ENCODE peak calls at places on chromosome 4, in nine cellular contexts. One of them, this sample, is unnamed.

GRCh38 chr4:7620086-7620813 is 185.5 kb upstream of the PSAPL1 start:
- DNase-seq in T-helper 2 cell: no peak
- DNase-seq in right lobe of liver: no peak
- DNase-seq in AG04450: no peak
- DNase-seq in H4: no peak
- DNase-seq in NCI-H524: no peak
- DNase-seq in stimulated activated naive CD8-positive, alpha-beta T cell treated with anti-CD3 and anti-CD28 coated beads, Interleukin-15, Interleukin-2, amounts not matched to agents 100 U/mL and 50 U/mL, for 24 hours: no peak
- DNase-seq in fibroblast of the aortic adventitia: no peak
- DNase-seq in naive B cell: no peak
- DNase-seq in this sample: no peak

GRCh38 chr4:20044502-20044911 is 207.2 kb upstream of the SLIT2 start:
- DNase-seq in T-helper 2 cell: no peak
- DNase-seq in right lobe of liver: no peak
- DNase-seq in AG04450: peak; percentile 4
- DNase-seq in H4: peak; percentile 26
- DNase-seq in NCI-H524: no peak
- DNase-seq in stimulated activated naive CD8-positive, alpha-beta T cell treated with anti-CD3 and anti-CD28 coated beads, Interleukin-15, Interleukin-2, amounts not matched to agents 100 U/mL and 50 U/mL, for 24 hours: no peak
- DNase-seq in fibroblast of the aortic adventitia: peak; percentile 83
- DNase-seq in naive B cell: no peak
- DNase-seq in this sample: no peak

GRCh38 chr4:94819371-94819770 is 61.6 kb downstream of the BMPR1B start:
- DNase-seq in T-helper 2 cell: no peak
- DNase-seq in right lobe of liver: no peak
- DNase-seq in AG04450: no peak
- DNase-seq in H4: no peak
- DNase-seq in NCI-H524: no peak
- DNase-seq in stimulated activated naive CD8-positive, alpha-beta T cell treated with anti-CD3 and anti-CD28 coated beads, Interleukin-15, Interleukin-2, amounts not matched to agents 100 U/mL and 50 U/mL, for 24 hours: no peak
- DNase-seq in fibroblast of the aortic adventitia: no peak
- DNase-seq in naive B cell: no peak
- DNase-seq in this sample: no peak

GRCh38 chr4:13541720-13542576 is 2.4 kb downstream of the NKX3-2 start:
- DNase-seq in T-helper 2 cell: no peak
- DNase-seq in right lobe of liver: peak; percentile 68
- DNase-seq in AG04450: no peak
- DNase-seq in H4: no peak
- DNase-seq in NCI-H524: peak; percentile 31
- DNase-seq in stimulated activated naive CD8-positive, alpha-beta T cell treated with anti-CD3 and anti-CD28 coated beads, Interleukin-15, Interleukin-2, amounts not matched to agents 100 U/mL and 50 U/mL, for 24 hours: peak; percentile 46
- DNase-seq in fibroblast of the aortic adventitia: no peak
- DNase-seq in naive B cell: no peak
- DNase-seq in this sample: no peak

GRCh38 chr4:24795666-24796381 is 451 bp downstream of the SOD3 start:
- DNase-seq in T-helper 2 cell: no peak
- DNase-seq in right lobe of liver: no peak
- DNase-seq in AG04450: no peak
- DNase-seq in H4: no peak
- DNase-seq in NCI-H524: no peak
- DNase-seq in stimulated activated naive CD8-positive, alpha-beta T cell treated with anti-CD3 and anti-CD28 coated beads, Interleukin-15, Interleukin-2, amounts not matched to agents 100 U/mL and 50 U/mL, for 24 hours: no peak
- DNase-seq in fibroblast of the aortic adventitia: peak; percentile 23
- DNase-seq in naive B cell: no peak
- DNase-seq in this sample: no peak

GRCh38 chr4:20544645-20545044 is 155.6 kb upstream of the PACRGL start:
- DNase-seq in T-helper 2 cell: no peak
- DNase-seq in right lobe of liver: no peak
- DNase-seq in AG04450: no peak
- DNase-seq in H4: peak; percentile 71
- DNase-seq in NCI-H524: peak; percentile 13
- DNase-seq in stimulated activated naive CD8-positive, alpha-beta T cell treated with anti-CD3 and anti-CD28 coated beads, Interleukin-15, Interleukin-2, amounts not matched to agents 100 U/mL and 50 U/mL, for 24 hours: no peak
- DNase-seq in fibroblast of the aortic adventitia: peak; percentile 76
- DNase-seq in naive B cell: no peak
- DNase-seq in this sample: no peak

GRCh38 chr4:81499840-81500239 is 28.1 kb upstream of the RASGEF1B start:
- DNase-seq in T-helper 2 cell: no peak
- DNase-seq in right lobe of liver: no peak
- DNase-seq in AG04450: no peak
- DNase-seq in H4: no peak
- DNase-seq in NCI-H524: peak; percentile 82
- DNase-seq in stimulated activated naive CD8-positive, alpha-beta T cell treated with anti-CD3 and anti-CD28 coated beads, Interleukin-15, Interleukin-2, amounts not matched to agents 100 U/mL and 50 U/mL, for 24 hours: no peak
- DNase-seq in fibroblast of the aortic adventitia: no peak
- DNase-seq in naive B cell: no peak
- DNase-seq in this sample: no peak

GRCh38 chr4:118758293-118758692 is 73.1 kb downstream of the METTL14 start:
- DNase-seq in T-helper 2 cell: no peak
- DNase-seq in right lobe of liver: no peak
- DNase-seq in AG04450: no peak
- DNase-seq in H4: no peak
- DNase-seq in NCI-H524: no peak
- DNase-seq in stimulated activated naive CD8-positive, alpha-beta T cell treated with anti-CD3 and anti-CD28 coated beads, Interleukin-15, Interleukin-2, amounts not matched to agents 100 U/mL and 50 U/mL, for 24 hours: no peak
- DNase-seq in fibroblast of the aortic adventitia: peak; percentile 92
- DNase-seq in naive B cell: no peak
- DNase-seq in this sample: no peak

GRCh38 chr4:168241953-168242352 is 76.6 kb downstream of the DDX60 start:
- DNase-seq in T-helper 2 cell: no peak
- DNase-seq in right lobe of liver: no peak
- DNase-seq in AG04450: no peak
- DNase-seq in H4: no peak
- DNase-seq in NCI-H524: no peak
- DNase-seq in stimulated activated naive CD8-positive, alpha-beta T cell treated with anti-CD3 and anti-CD28 coated beads, Interleukin-15, Interleukin-2, amounts not matched to agents 100 U/mL and 50 U/mL, for 24 hours: no peak
- DNase-seq in fibroblast of the aortic adventitia: no peak
- DNase-seq in naive B cell: no peak
- DNase-seq in this sample: no peak

GRCh38 chr4:72701987-72702819 is 133.2 kb upstream of the ADAMTS3 start:
- DNase-seq in T-helper 2 cell: no peak
- DNase-seq in right lobe of liver: no peak
- DNase-seq in AG04450: peak; percentile 10
- DNase-seq in H4: peak; percentile 55
- DNase-seq in NCI-H524: peak; percentile 17
- DNase-seq in stimulated activated naive CD8-positive, alpha-beta T cell treated with anti-CD3 and anti-CD28 coated beads, Interleukin-15, Interleukin-2, amounts not matched to agents 100 U/mL and 50 U/mL, for 24 hours: peak; percentile 27
- DNase-seq in fibroblast of the aortic adventitia: peak; percentile 83
- DNase-seq in naive B cell: peak; percentile 5
- DNase-seq in this sample: no peak